ENCODE peak calls at places on chromosome 14, in nine cellular contexts. H is fibroblast of lung; Z is midbrain; E is NCI-H2107; X is tibial artery; Y is NCI-H748 treated with DMSO at 0.1 percent for 48 hours; K is stimulated activated CD4-positive, alpha-beta T cell treated with anti-CD3 and anti-CD28 coated beads, Interleukin-15, amount 100 ng/mL, for 1 hour; O is activated T-helper 1 cell treated with anti-CD3 and anti-CD28 coated beads, Interleukin-2, amount 50 U/mL, for 16 hours; G is HT1080. D is an unnamed sample.

GRCh38 chr14:77508876-77509275 is 10.3 kb upstream of the ISM2 start:
- DNase-seq in G (no peak), Y (no peak), H (no peak), X (no peak), E (no peak), Z (no peak), O (no peak), K (no peak), D (no peak)

GRCh38 chr14:97703006-97703760 is 906.0 kb downstream of the VRK1 start:
- DNase-seq in Z (no peak), O (no peak), K (no peak), X (no peak), Y (no peak), H (no peak), G (no peak), E (no peak), D (no peak)

GRCh38 chr14:64721391-64721791 is 17.2 kb downstream of the PLEKHG3 start:
- DNase-seq in H (peak), O (no peak), X (peak), Z (peak), G (no peak), Y (no peak), E (peak), K (no peak), D (no peak)

GRCh38 chr14:61561657-61562276 is 133.5 kb upstream of the HIF1A start:
- DNase-seq in Z (no peak), K (no peak), G (peak), O (no peak), Y (no peak), E (no peak), X (peak), H (peak), D (peak)

GRCh38 chr14:97844042-97844441 is 1046.9 kb downstream of the VRK1 start:
- DNase-seq in E (no peak), K (no peak), O (no peak), Y (no peak), Z (no peak), X (no peak), H (no peak), G (no peak), D (no peak)

GRCh38 chr14:77290705-77291104 is 19.7 kb upstream of the NGB start:
- DNase-seq in Z (no peak), X (no peak), H (peak), E (no peak), K (no peak), O (no peak), G (peak), Y (no peak), D (no peak)

GRCh38 chr14:89303452-89304435 is 113.3 kb downstream of the FOXN3 start:
- DNase-seq in Z (peak), X (peak), K (no peak), O (no peak), E (peak), G (peak), Y (peak), H (peak), D (peak)

GRCh38 chr14:76615331-76615730 is 145.9 kb upstream of the VASH1 start:
- DNase-seq in X (no peak), H (no peak), E (no peak), Z (no peak), G (no peak), O (no peak), K (no peak), Y (no peak), D (no peak)

GRCh38 chr14:52040598-52040997 is 28.3 kb downstream of the NID2 start:
- DNase-seq in H (no peak), E (no peak), K (no peak), O (no peak), Z (no peak), X (no peak), G (no peak), Y (no peak), D (no peak)

GRCh38 chr14:57382283-57382682 is 8.1 kb upstream of the NAA30 start:
- DNase-seq in G (peak), Z (no peak), K (no peak), E (no peak), Y (no peak), X (no peak), O (no peak), H (peak), D (peak)

GRCh38 chr14:73465833-73466532 is 7.6 kb upstream of the NUMB start:
- DNase-seq in E (no peak), H (no peak), Z (no peak), O (no peak), K (no peak), X (no peak), Y (no peak), G (peak), D (no peak)

GRCh38 chr14:69002069-69002468 is 23.0 kb upstream of the ACTN1 start:
- DNase-seq in E (no peak), H (no peak), Y (no peak), O (no peak), Z (no peak), K (no peak), X (no peak), G (peak), D (peak)

GRCh38 chr14:34190746-34191145 is 239.9 kb upstream of the EGLN3 start:
- DNase-seq in Z (no peak), Y (no peak), K (no peak), H (no peak), O (no peak), X (no peak), G (no peak), E (no peak), D (no peak)

GRCh38 chr14:45610303-45610702 is 357.3 kb upstream of the MIS18BP1 start:
- DNase-seq in E (no peak), Z (no peak), G (peak), O (no peak), H (peak), K (no peak), Y (peak), X (no peak), D (no peak)

GRCh38 chr14:35897616-35898111 is 71.5 kb downstream of the BRMS1L start:
- DNase-seq in Y (no peak), O (no peak), X (no peak), G (no peak), K (no peak), H (no peak), Z (peak), E (peak), D (no peak)

GRCh38 chr14:81303258-81303935 is 82.6 kb upstream of the GTF2A1 start:
- DNase-seq in O (no peak), K (no peak), G (peak), X (no peak), E (peak), Y (peak), Z (no peak), H (no peak), D (no peak)

GRCh38 chr14:53180272-53181221 is 27.4 kb upstream of the DDHD1 start:
- DNase-seq in Y (no peak), X (no peak), H (peak), Z (no peak), O (no peak), K (no peak), E (no peak), G (peak), D (peak)

GRCh38 chr14:75702107-75702506 is 41.1 kb downstream of the TTLL5 start:
- DNase-seq in K (no peak), X (no peak), Y (no peak), O (no peak), G (no peak), E (no peak), H (no peak), Z (no peak), D (no peak)

GRCh38 chr14:95463173-95463901 is 53.1 kb downstream of the SYNE3 start:
- DNase-seq in Z (no peak), Y (peak), E (peak), O (peak), G (no peak), X (no peak), H (no peak), K (no peak), D (no peak)

GRCh38 chr14:61493239-61493638 is 171.9 kb downstream of the PRKCH start:
- DNase-seq in O (no peak), E (no peak), Z (no peak), K (no peak), H (peak), G (peak), X (no peak), Y (no peak), D (peak)

D was measured in HCEC 1CT.